ENCODE peak calls at places on chromosomes 5 and 9, in ten cellular contexts. O is AG09309, R is astrocyte of the spinal cord, A is cardiac fibroblast, U is body of pancreas, J is progenitor cell of endocrine pancreas, S is lower leg skin, T is psoas muscle, F is heart left ventricle, B is dorsolateral prefrontal cortex. V is an unnamed sample.

GRCh38 chr5:73338201-73339126 is 110.1 kb downstream of the FOXD1 start:
- DNase-seq in O (peak), R (peak), A (no peak), U (no peak), J (no peak), S (no peak), T (no peak), F (no peak), B (no peak), V (no peak)

GRCh38 chr9:6195714-6196360 is 19.8 kb upstream of the IL33 start:
- DNase-seq in O (no peak), R (no peak), A (no peak), U (no peak), J (no peak), S (no peak), T (no peak), F (no peak), B (no peak), V (no peak)

GRCh38 chr5:16418471-16418922 is 47.1 kb downstream of the ZNF622 start:
- DNase-seq in O (no peak), R (no peak), A (no peak), U (peak), J (no peak), S (no peak), T (no peak), F (peak), B (no peak), V (no peak)

GRCh38 chr9:97905228-97905627 is 17.1 kb downstream of the TRMO start:
- DNase-seq in O (no peak), R (no peak), A (no peak), U (no peak), J (no peak), S (no peak), T (no peak), F (no peak), B (no peak), V (no peak)

GRCh38 chr5:65213921-65214525 is 267.7 kb downstream of the ADAMTS6 start:
- DNase-seq in O (no peak), R (no peak), A (peak), U (no peak), J (no peak), S (no peak), T (no peak), F (peak), B (no peak), V (peak)

GRCh38 chr9:126672634-126673284 is 59.0 kb downstream of the LMX1B start:
- DNase-seq in O (no peak), R (no peak), A (no peak), U (no peak), J (no peak), S (no peak), T (no peak), F (no peak), B (no peak), V (no peak)

GRCh38 chr5:127757576-127757975 is 54.4 kb downstream of the CCDC192 start:
- DNase-seq in O (peak), R (peak), A (peak), U (peak), J (no peak), S (no peak), T (no peak), F (peak), B (no peak), V (no peak)

GRCh38 chr5:160260881-160261815 is 31.8 kb downstream of the FABP6 start:
- DNase-seq in O (peak), R (peak), A (peak), U (no peak), J (peak), S (no peak), T (no peak), F (peak), B (no peak), V (no peak)

GRCh38 chr9:110895141-110895912 is 142.9 kb downstream of the LPAR1 start:
- DNase-seq in O (no peak), R (no peak), A (no peak), U (no peak), J (no peak), S (no peak), T (peak), F (peak), B (no peak), V (no peak)

GRCh38 chr9:92982130-92982529 is 34.8 kb downstream of the FGD3 start:
- DNase-seq in O (no peak), R (no peak), A (no peak), U (no peak), J (no peak), S (no peak), T (no peak), F (no peak), B (no peak), V (no peak)

GRCh38 chr5:133220851-133221674 is 169.2 kb downstream of the HSPA4 start:
- DNase-seq in O (no peak), R (peak), A (peak), U (no peak), J (no peak), S (peak), T (no peak), F (no peak), B (no peak), V (no peak)

GRCh38 chr9:14308751-14309140 is 5.2 kb downstream of the NFIB start:
- DNase-seq in O (no peak), R (no peak), A (no peak), U (no peak), J (no peak), S (no peak), T (no peak), F (no peak), B (no peak), V (no peak)

GRCh38 chr9:129264388-129264787 is 86.3 kb upstream of the IER5L start:
- DNase-seq in O (no peak), R (no peak), A (no peak), U (no peak), J (no peak), S (no peak), T (no peak), F (no peak), B (no peak), V (no peak)

GRCh38 chr9:92173318-92173717 is 58.1 kb upstream of the SPTLC1 start:
- DNase-seq in O (no peak), R (no peak), A (no peak), U (no peak), J (no peak), S (no peak), T (no peak), F (no peak), B (no peak), V (no peak)

GRCh38 chr9:98801969-98802371 is 5.5 kb upstream of the GALNT12 start:
- DNase-seq in O (no peak), R (no peak), A (no peak), U (peak), J (no peak), S (peak), T (no peak), F (no peak), B (no peak), V (no peak)

GRCh38 chr5:10524376-10525123 is 39.3 kb upstream of the ANKRD33B start:
- DNase-seq in O (peak), R (peak), A (peak), U (no peak), J (no peak), S (peak), T (peak), F (no peak), B (peak), V (no peak)

GRCh38 chr9:136363606-136364368 is at the start of gene DNLZ:
- DNase-seq in O (no peak), R (peak), A (peak), U (peak), J (peak), S (peak), T (peak), F (peak), B (peak), V (peak)

GRCh38 chr9:127847155-127847463 is 7.3 kb downstream of the ENG start:
- DNase-seq in O (no peak), R (no peak), A (no peak), U (no peak), J (no peak), S (no peak), T (no peak), F (no peak), B (no peak), V (no peak)

GRCh38 chr9:105673850-105674387 is 11.7 kb downstream of the TAL2 start:
- DNase-seq in O (no peak), R (no peak), A (no peak), U (no peak), J (no peak), S (no peak), T (no peak), F (no peak), B (no peak), V (no peak)

GRCh38 chr5:172450453-172450852 is 3.9 kb downstream of the SH3PXD2B start:
- DNase-seq in O (no peak), R (no peak), A (no peak), U (no peak), J (no peak), S (peak), T (no peak), F (no peak), B (no peak), V (no peak)

GRCh38 chr9:14899815-14900193 is 10.4 kb downstream of the FREM1 start:
- DNase-seq in O (no peak), R (no peak), A (no peak), U (peak), J (no peak), S (no peak), T (no peak), F (no peak), B (no peak), V (no peak)

GRCh38 chr5:39198080-39198479 is 21.3 kb downstream of the FYB1 start:
- DNase-seq in O (no peak), R (peak), A (no peak), U (no peak), J (no peak), S (no peak), T (no peak), F (no peak), B (no peak), V (no peak)

GRCh38 chr9:34413229-34413852 is 36.6 kb upstream of the MYORG start:
- DNase-seq in O (no peak), R (peak), A (peak), U (peak), J (peak), S (no peak), T (no peak), F (no peak), B (peak), V (peak)

GRCh38 chr5:35240892-35241291 is 10.6 kb upstream of the PRLR start:
- DNase-seq in O (no peak), R (no peak), A (no peak), U (no peak), J (no peak), S (no peak), T (no peak), F (no peak), B (no peak), V (no peak)

GRCh38 chr9:87152206-87152605 is 204.9 kb upstream of the GAS1 start:
- DNase-seq in O (no peak), R (no peak), A (no peak), U (no peak), J (no peak), S (no peak), T (no peak), F (no peak), B (no peak), V (no peak)

GRCh38 chr5:133902521-133903118 is 65.8 kb downstream of the C5orf15 start:
- DNase-seq in O (no peak), R (no peak), A (no peak), U (no peak), J (no peak), S (no peak), T (no peak), F (no peak), B (no peak), V (no peak)

GRCh38 chr9:27340876-27341540 is 44.1 kb upstream of the EQTN start:
- DNase-seq in O (no peak), R (peak), A (no peak), U (no peak), J (no peak), S (no peak), T (no peak), F (no peak), B (no peak), V (peak)

GRCh38 chr9:114968710-114969109 is 38.3 kb upstream of the TNFSF8 start:
- DNase-seq in O (no peak), R (peak), A (peak), U (no peak), J (no peak), S (no peak), T (no peak), F (no peak), B (no peak), V (no peak)

GRCh38 chr9:6055213-6055612 is 39.8 kb upstream of the RANBP6 start:
- DNase-seq in O (peak), R (peak), A (peak), U (peak), J (no peak), S (no peak), T (no peak), F (no peak), B (no peak), V (peak)

GRCh38 chr9:131915181-131915580 is 164.5 kb downstream of the MED27 start:
- DNase-seq in O (no peak), R (peak), A (no peak), U (no peak), J (no peak), S (no peak), T (no peak), F (no peak), B (no peak), V (no peak)

GRCh38 chr5:80761966-80762365 is 107.2 kb upstream of the DHFR start:
- DNase-seq in O (no peak), R (no peak), A (no peak), U (no peak), J (no peak), S (no peak), T (no peak), F (no peak), B (no peak), V (no peak)

GRCh38 chr5:176823869-176824412 is 13.6 kb downstream of the UNC5A start:
- DNase-seq in O (no peak), R (no peak), A (no peak), U (no peak), J (no peak), S (no peak), T (peak), F (no peak), B (no peak), V (no peak)

GRCh38 chr5:9343146-9343850 is 202.6 kb downstream of the SEMA5A start:
- DNase-seq in O (no peak), R (peak), A (peak), U (no peak), J (no peak), S (no peak), T (no peak), F (no peak), B (no peak), V (no peak)

GRCh38 chr5:126674145-126674544 is 73.4 kb downstream of the PHAX start:
- DNase-seq in O (no peak), R (no peak), A (no peak), U (no peak), J (no peak), S (no peak), T (no peak), F (no peak), B (no peak), V (no peak)

GRCh38 chr9:133579231-133579560 is 30.0 kb downstream of the FAM163B start:
- DNase-seq in O (no peak), R (no peak), A (no peak), U (no peak), J (no peak), S (no peak), T (no peak), F (no peak), B (no peak), V (no peak)
- TF ChIP-seq CTCF in O (no peak), R (no peak), A (no peak), U (no peak), J (no peak), S (no peak), T (no peak), F (no peak), B (no peak), V (no peak)

DNA sequence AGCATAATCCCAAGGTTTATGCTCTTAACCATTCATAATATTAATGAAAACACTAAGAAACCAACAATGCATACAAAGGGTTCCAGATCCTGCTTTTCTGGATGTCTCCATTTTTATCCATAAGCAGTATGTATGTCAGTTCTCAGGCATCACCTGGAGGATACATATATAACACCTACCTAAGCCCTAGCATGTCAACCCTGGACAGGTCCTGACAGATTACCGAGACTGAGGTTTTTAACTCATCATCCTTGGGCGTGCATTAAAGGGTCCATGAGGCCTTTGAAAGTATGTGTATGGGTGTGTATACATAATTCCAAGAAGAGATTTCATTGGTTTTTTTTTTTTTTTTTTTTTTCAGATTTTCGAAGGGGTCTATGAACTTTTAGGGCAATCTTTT is 70.6 kb downstream of the SH3TC2 start:
- DNase-seq in O (no peak), R (no peak), A (no peak), U (no peak), J (no peak), S (no peak), T (no peak), F (no peak), B (no peak), V (no peak)
- TF ChIP-seq CTCF in O (no peak), R (no peak), A (no peak), U (no peak), J (no peak), S (no peak), T (no peak), F (no peak), B (no peak), V (no peak)

GRCh38 chr5:74372051-74372450 is 268.5 kb downstream of the ENC1 start:
- DNase-seq in O (no peak), R (no peak), A (no peak), U (no peak), J (no peak), S (no peak), T (no peak), F (no peak), B (no peak), V (no peak)
- TF ChIP-seq CTCF in O (no peak), R (no peak), A (no peak), U (no peak), J (no peak), S (no peak), T (no peak), F (no peak), B (no peak), V (no peak)

DNA sequence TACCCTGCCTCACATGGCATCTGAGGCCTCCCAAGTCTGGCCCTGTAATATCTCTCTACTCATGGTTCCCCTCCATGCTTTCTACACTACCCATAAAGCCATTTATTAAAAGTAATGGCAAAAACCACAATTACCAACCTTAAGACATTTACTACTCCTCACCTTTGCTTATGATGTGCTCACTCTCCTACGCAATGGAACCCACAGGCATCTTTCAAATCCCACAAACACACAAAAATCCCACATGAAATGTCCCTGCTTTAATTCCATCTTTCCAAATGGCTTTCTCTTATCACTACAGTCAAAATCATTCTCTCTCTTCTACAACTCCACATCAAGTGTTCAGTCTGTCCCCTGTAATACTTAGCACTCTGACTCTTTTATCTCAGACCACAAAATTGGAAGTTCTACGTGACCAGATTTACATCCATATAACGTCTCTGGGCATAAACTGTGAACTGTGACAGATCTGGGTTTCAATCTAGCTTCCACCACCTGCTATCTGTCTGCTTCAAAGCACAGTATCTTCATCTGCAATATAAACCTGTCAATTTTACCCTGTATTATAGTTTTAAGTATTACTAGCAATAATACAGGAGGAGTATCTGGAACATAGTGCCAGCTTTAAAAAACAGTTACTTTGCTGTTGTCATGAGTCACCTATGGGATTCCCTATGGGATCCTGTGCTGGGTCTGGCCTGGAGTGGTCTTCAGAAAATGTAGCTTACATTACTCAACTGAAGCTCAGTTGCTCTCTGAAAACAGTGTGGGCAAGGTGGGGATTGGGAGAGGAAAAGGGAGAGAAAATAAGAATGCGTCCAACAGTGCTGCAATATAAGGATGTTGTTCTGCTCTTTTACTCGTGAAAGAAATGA is 137.1 kb upstream of the TRIM32 start:
- DNase-seq in O (no peak), R (peak), A (no peak), U (no peak), J (no peak), S (no peak), T (no peak), F (no peak), B (no peak), V (no peak)
- TF ChIP-seq CTCF in O (no peak), R (no peak), A (no peak), U (no peak), J (no peak), S (no peak), T (no peak), F (no peak), B (no peak), V (no peak)

DNA sequence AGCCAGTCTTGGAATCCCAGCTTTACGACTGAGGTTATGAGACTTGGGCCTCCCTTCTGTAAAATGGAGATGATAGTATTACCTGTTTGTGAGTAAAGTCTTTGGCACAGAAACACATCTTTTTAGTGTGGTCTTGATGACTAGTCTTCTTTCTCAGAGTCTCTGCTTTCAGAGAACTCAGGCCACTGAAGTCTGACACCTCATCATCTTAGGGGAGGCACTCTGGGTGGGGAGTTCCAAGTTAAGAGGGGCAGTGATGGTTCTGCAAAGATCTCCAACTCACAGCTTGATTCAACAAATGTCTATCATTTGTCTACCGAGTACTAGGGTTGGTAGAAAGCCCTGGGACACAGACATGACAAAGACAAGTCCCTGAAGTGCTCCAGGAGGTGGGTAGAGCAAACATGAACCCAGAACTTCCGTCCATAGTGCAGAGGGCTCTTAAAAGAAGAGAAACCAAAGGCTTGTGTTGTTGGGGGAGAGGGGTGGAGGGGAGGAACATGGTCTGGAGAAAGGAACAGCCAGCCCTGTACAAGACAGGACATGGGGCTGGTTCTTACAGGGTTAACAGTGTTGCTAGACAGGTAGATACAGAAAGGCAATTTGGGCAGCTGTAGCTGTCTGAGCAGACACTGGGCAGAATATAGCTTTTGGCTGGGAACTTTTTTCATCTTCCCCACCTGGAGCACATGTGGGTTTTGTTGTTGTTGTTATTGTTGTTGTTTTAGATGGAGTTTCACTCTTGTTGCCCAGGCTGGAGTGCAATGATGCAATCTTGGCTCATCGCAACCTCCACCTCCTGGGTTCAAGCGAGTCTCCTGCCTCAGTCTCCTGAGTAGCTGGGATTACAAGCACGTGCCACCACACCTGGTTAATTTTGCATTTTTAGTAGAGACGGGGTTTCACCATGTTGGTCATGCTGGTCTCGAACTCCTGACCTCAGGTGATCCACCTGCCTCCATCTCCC is 2.6 kb upstream of the CD14 start:
- DNase-seq in O (no peak), R (no peak), A (no peak), U (no peak), J (no peak), S (peak), T (no peak), F (no peak), B (no peak), V (no peak)
- TF ChIP-seq CTCF in O (no peak), R (no peak), A (no peak), U (no peak), J (no peak), S (no peak), T (no peak), F (no peak), B (no peak), V (no peak)

V was measured in neural crest cell.